ENCODE peak calls at places on chromosomes 5 and 9, in seven cellular contexts. X, O, R, N, A, C and Y are unnamed samples.
A peak's percentile ranks its signal among the peaks of the same experiment; 100 is the strongest.

GRCh38 chr9:88997646-88998045 is 6.4 kb downstream of the S1PR3 start:
- DNase-seq in C (peak; percentile 65), N (no peak), R (no peak), O (no peak), A (no peak), X (no peak), Y (no peak)

GRCh38 chr9:75892168-75892901 is 1.9 kb downstream of the PCSK5 start:
- DNase-seq in X (no peak), O (peak; percentile 82), R (peak; percentile 83), C (peak; percentile 78), N (peak; percentile 12), A (no peak), Y (no peak)

GRCh38 chr5:10421841-10422691 is 19.6 kb upstream of the ROPN1L start:
- DNase-seq in X (no peak), A (no peak), C (no peak), R (no peak), N (peak; percentile 35), O (no peak), Y (no peak)

GRCh38 chr9:111598730-111599091 is 736 bp downstream of the PTGR1 start:
- DNase-seq in X (no peak), R (peak; percentile 82), N (no peak), C (peak; percentile 74), O (peak; percentile 47), A (no peak), Y (no peak)

GRCh38 chr9:109918359-109919163 is 138.6 kb downstream of the PALM2AKAP2 start:
- DNase-seq in C (no peak), X (no peak), A (no peak), N (no peak), R (no peak), O (no peak), Y (no peak)

GRCh38 chr5:98163796-98164493 is 609.5 kb upstream of the RGMB start:
- DNase-seq in X (no peak), R (no peak), C (no peak), A (no peak), O (no peak), N (no peak), Y (no peak)

GRCh38 chr9:129697956-129698757 is 32.7 kb downstream of the PRRX2 start:
- DNase-seq in X (no peak), O (peak; percentile 44), C (peak; percentile 91), N (no peak), A (no peak), R (peak; percentile 94), Y (no peak)

GRCh38 chr9:69996947-69997346 is 46.7 kb upstream of the MAMDC2 start:
- DNase-seq in R (no peak), C (no peak), O (no peak), X (no peak), N (no peak), A (no peak), Y (no peak)

GRCh38 chr5:142317173-142317572 is 7.6 kb downstream of the SPRY4 start:
- DNase-seq in O (no peak), A (no peak), N (no peak), C (no peak), R (no peak), X (no peak), Y (no peak)

GRCh38 chr5:124746916-124747769 is 704 bp upstream of the ZNF608 start:
- DNase-seq in C (peak; percentile 89), R (peak; percentile 81), N (no peak), X (peak; percentile 84), A (no peak), O (peak; percentile 84), Y (peak; percentile 28)

GRCh38 chr9:24245988-24246387 is 299.7 kb downstream of the IZUMO3 start:
- DNase-seq in A (no peak), O (no peak), R (no peak), C (no peak), N (no peak), X (no peak), Y (no peak)

GRCh38 chr5:15585826-15586591 is 86.0 kb downstream of the FBXL7 start:
- DNase-seq in N (no peak), C (no peak), X (no peak), R (no peak), O (no peak), A (no peak), Y (no peak)

GRCh38 chr5:148910686-148911361 is 84.4 kb downstream of the ADRB2 start:
- DNase-seq in X (no peak), O (no peak), N (no peak), R (no peak), C (no peak), A (no peak), Y (no peak)

GRCh38 chr9:91148306-91148705 is 213.4 kb downstream of the AUH start:
- DNase-seq in O (no peak), X (no peak), A (no peak), N (no peak), C (no peak), R (no peak), Y (no peak)

GRCh38 chr9:91150273-91151013 is 211.3 kb downstream of the AUH start:
- DNase-seq in O (no peak), X (no peak), A (no peak), N (no peak), C (no peak), R (no peak), Y (no peak)

GRCh38 chr9:91154686-91155085 is 207.0 kb downstream of the AUH start:
- DNase-seq in A (no peak), N (no peak), O (no peak), C (no peak), X (no peak), R (no peak), Y (no peak)

GRCh38 chr9:91151741-91152095 is 210.0 kb downstream of the AUH start:
- DNase-seq in R (no peak), X (no peak), N (no peak), O (no peak), C (no peak), A (no peak), Y (no peak)

DNA sequence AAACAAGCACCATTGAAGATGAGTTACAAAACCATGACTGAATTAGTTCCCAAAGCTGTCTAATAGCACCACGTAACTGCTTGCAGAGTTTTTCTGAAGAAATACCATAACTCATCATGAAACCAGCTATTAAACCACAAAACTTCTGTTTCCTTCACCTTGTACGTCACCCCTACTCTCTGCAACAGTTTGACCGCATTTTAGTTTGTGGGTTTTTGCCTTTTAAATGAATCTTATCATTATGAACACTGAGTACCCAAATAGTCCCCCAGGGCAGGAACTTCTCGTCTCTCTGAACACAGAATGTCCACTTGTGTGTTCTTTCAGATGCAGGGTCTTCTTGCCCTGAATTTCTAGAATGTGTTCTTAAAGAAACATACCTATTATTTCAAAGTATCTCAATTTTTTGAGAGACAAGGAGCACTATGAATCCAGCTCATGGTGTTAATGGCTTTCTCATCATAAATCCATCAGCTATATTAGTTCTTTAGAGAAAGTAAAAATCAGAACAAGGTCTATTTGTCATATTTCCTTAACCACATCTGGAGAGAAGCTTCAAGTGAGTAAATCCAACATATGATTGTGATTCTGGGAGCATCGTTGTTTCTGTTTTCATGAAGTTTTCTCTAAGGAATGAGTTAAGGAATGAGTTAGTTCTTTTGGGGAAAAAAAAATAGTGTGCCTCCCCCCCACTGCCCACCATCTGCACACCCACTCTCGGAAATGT is 210.5 kb downstream of the AUH start:
- DNase-seq in X (no peak), O (no peak), C (no peak), A (peak; percentile 37), R (no peak), N (peak; percentile 67), Y (no peak)
- H3K27ac ChIP-seq in X (no peak overlapping the region), O (no peak overlapping the region), C (no peak overlapping the region), A (no peak overlapping the region), R (no peak overlapping the region), N (no peak overlapping the region), Y (peak overlapping the region; percentile 33)

GRCh38 chr5:172630961-172631360 is 10.1 kb upstream of the NEURL1B start:
- DNase-seq in C (no peak), A (no peak), N (no peak), O (peak; percentile 23), R (peak; percentile 24), X (no peak), Y (no peak)

GRCh38 chr5:172635038-172635437 is 6.0 kb upstream of the NEURL1B start:
- DNase-seq in N (no peak), A (no peak), X (no peak), C (no peak), O (no peak), R (peak; percentile 51), Y (no peak)

GRCh38 chr5:172634106-172634899 is 6.8 kb upstream of the NEURL1B start:
- DNase-seq in C (no peak), O (no peak), A (no peak), R (peak; percentile 24), X (no peak), N (no peak), Y (no peak)

GRCh38 chr5:172632346-172633092 is 8.5 kb upstream of the NEURL1B start:
- DNase-seq in O (no peak), R (peak; percentile 58), C (no peak), X (no peak), N (no peak), A (no peak), Y (no peak)

GRCh38 chr5:172633403-172633970 is 7.6 kb upstream of the NEURL1B start:
- DNase-seq in A (no peak), C (no peak), N (no peak), R (peak; percentile 40), O (no peak), X (no peak), Y (no peak)
- H3K27me3 ChIP-seq in A (no peaks in the 10 kb centered on the region), C (no peaks in the 10 kb centered on the region), N (no peaks in the 10 kb centered on the region), R (no peaks in the 10 kb centered on the region), O (no peaks in the 10 kb centered on the region), X (peaks cover 30% of the 10 kb centered on the region), Y (no peaks in the 10 kb centered on the region)

GRCh38 chr9:15147471-15147870 is 159.5 kb downstream of the TTC39B start:
- DNase-seq in C (no peak), X (no peak), R (no peak), O (no peak), N (no peak), A (no peak), Y (no peak)
- H3K27ac ChIP-seq in C (no peak overlapping the region), X (no peak overlapping the region), R (no peak overlapping the region), O (no peak overlapping the region), N (no peak overlapping the region), A (no peak overlapping the region), Y (no peak overlapping the region)

DNA sequence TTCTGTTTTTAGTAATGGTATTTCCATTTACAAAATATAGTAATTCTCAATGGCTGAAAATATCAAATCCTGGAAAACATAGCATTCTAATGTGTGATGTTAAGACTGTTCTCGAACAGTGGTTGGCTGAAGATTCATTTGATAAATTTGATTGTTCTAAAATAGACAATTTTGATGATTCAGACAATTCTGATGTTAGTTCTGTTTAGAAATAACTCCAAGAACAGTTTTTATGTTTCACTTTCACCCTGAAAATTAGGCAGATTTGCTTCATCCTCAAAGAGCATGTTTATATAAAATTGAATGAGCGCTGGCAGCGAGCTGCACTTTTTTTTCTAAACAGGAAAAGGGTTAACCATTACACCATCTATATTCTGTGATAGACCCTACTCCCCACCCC is 69.5 kb upstream of the TMED7 start:
- DNase-seq in C (no peak), A (no peak), O (no peak), N (no peak), R (no peak), X (no peak), Y (no peak)
- H3K27me3 ChIP-seq in C (no peaks in the 10 kb centered on the region), A (no peaks in the 10 kb centered on the region), O (no peaks in the 10 kb centered on the region), N (no peaks in the 10 kb centered on the region), R (no peaks in the 10 kb centered on the region), X (peaks cover 2% of the 10 kb centered on the region), Y (no peaks in the 10 kb centered on the region)